ENCODE peak calls at places on chromosomes 16 and 17, in eight cellular contexts. E is left colon, W is foreskin keratinocyte, P is IMR-90, Y is dermis blood vessel endothelial cell, K is iris pigment epithelial cell, C is dermis microvascular lymphatic vessel endothelial cell, N is OCI-M1. I is an unnamed sample.

GRCh38 chr16:68116256-68116853 is 31.2 kb downstream of the NFATC3 start:
- DNase-seq in N (peak), E (no peak), Y (peak), P (peak), W (peak), K (peak), C (no peak), I (peak)

GRCh38 chr16:6016530-6017184 is 919.1 kb upstream of the EEF2KMT start:
- DNase-seq in E (peak), P (no peak), N (peak), W (peak), Y (peak), K (peak), C (no peak), I (peak)

GRCh38 chr16:49643429-49644142 is 212.3 kb downstream of the ZNF423 start:
- DNase-seq in W (no peak), P (peak), C (peak), K (peak), Y (peak), N (no peak), E (no peak), I (no peak)

GRCh38 chr17:13346996-13347762 is 254.6 kb downstream of the HS3ST3A1 start:
- DNase-seq in Y (peak), W (peak), E (no peak), K (peak), P (peak), N (peak), C (peak), I (no peak)

GRCh38 chr17:5832886-5833285 is 237.3 kb upstream of the WSCD1 start:
- DNase-seq in K (peak), Y (peak), P (peak), W (peak), N (no peak), C (peak), E (no peak), I (no peak)

GRCh38 chr16:63596716-63597115 is 1525.1 kb downstream of the CDH11 start:
- DNase-seq in C (no peak), E (no peak), P (no peak), W (no peak), K (no peak), Y (no peak), N (no peak), I (no peak)

GRCh38 chr17:79808763-79809529 is 12.1 kb upstream of the CBX8 start:
- DNase-seq in N (peak), K (peak), C (no peak), P (no peak), Y (peak), W (peak), E (peak), I (peak)

GRCh38 chr17:66633322-66633965 is 201.5 kb upstream of the CACNG5 start:
- DNase-seq in Y (no peak), C (no peak), W (no peak), N (no peak), E (no peak), K (peak), P (peak), I (no peak)

GRCh38 chr17:2551928-2552327 is 40.2 kb upstream of the METTL16 start:
- DNase-seq in P (no peak), W (no peak), E (no peak), N (no peak), Y (no peak), C (no peak), K (no peak), I (no peak)

GRCh38 chr17:7591596-7591995 is 1.7 kb upstream of the SOX15 start:
- DNase-seq in C (no peak), W (no peak), P (no peak), K (no peak), N (no peak), E (no peak), Y (no peak), I (no peak)

GRCh38 chr16:64417711-64418227 is 704.1 kb downstream of the CDH11 start:
- DNase-seq in C (no peak), P (peak), N (no peak), W (no peak), Y (no peak), E (no peak), K (peak), I (no peak)

GRCh38 chr17:2259769-2260536 is 43.6 kb downstream of the SMG6 start:
- DNase-seq in Y (no peak), C (no peak), K (peak), N (peak), E (peak), W (no peak), P (peak), I (no peak)

GRCh38 chr17:80445152-80446110 is 30.5 kb downstream of the ENDOV start:
- DNase-seq in P (no peak), N (no peak), K (no peak), W (no peak), C (no peak), Y (no peak), E (no peak), I (no peak)

I was measured in erythroblast.